ENCODE peak calls at places on chromosomes 1 and 21, in six cellular contexts. M, Q, T, Z, Y and O are unnamed samples.

GRCh38 chr1:57839067-57839466 is 415.2 kb upstream of the DAB1 start:
- DNase-seq in Z (no peak), Y (no peak), M (no peak), T (no peak), Q (no peak), O (no peak)

GRCh38 chr21:46553993-46554392 is 50.9 kb downstream of the S100B start:
- DNase-seq in Q (no peak), T (no peak), Y (no peak), M (no peak), Z (no peak), O (no peak)

GRCh38 chr1:16075337-16076002 is 2.0 kb upstream of the FAM131C start:
- DNase-seq in Z (no peak), Y (no peak), M (no peak), Q (no peak), T (no peak), O (no peak)

GRCh38 chr1:94579876-94580294 is 38.3 kb upstream of the F3 start:
- DNase-seq in T (no peak), Y (no peak), M (peak; percentile 61), Q (no peak), Z (peak; percentile 96), O (peak; percentile 69)

GRCh38 chr1:25781130-25781433 is 18.9 kb upstream of the SELENON start:
- DNase-seq in M (no peak), T (no peak), Q (no peak), Y (no peak), Z (no peak), O (no peak)

GRCh38 chr1:20124451-20125057 is 5.2 kb upstream of the PLA2G2D start:
- DNase-seq in M (no peak), Q (no peak), Z (peak; percentile 48), T (peak; percentile 5), Y (peak; percentile 50), O (peak; percentile 26)

GRCh38 chr1:14520514-14521163 is 77.8 kb upstream of the KAZN start:
- DNase-seq in M (no peak), Q (no peak), Y (no peak), Z (no peak), T (no peak), O (no peak)

GRCh38 chr21:30044447-30045064 is 104.8 kb upstream of the GRIK1 start:
- DNase-seq in Z (peak; percentile 13), M (peak; percentile 60), Y (no peak), T (no peak), Q (no peak), O (peak; percentile 5)

GRCh38 chr21:34524671-34525601 is 12.9 kb upstream of the KCNE1 start:
- DNase-seq in M (peak; percentile 81), Z (peak; percentile 57), T (no peak), Y (no peak), Q (no peak), O (no peak)

GRCh38 chr1:162873671-162874666 is 13.0 kb upstream of the CCDC190 start:
- DNase-seq in Z (peak; percentile 85), T (no peak), M (peak; percentile 30), Q (no peak), Y (no peak), O (peak; percentile 37)

GRCh38 chr21:41632748-41633475 is 125.0 kb upstream of the TMPRSS2 start:
- DNase-seq in Q (no peak), M (no peak), T (no peak), Y (no peak), Z (no peak), O (no peak)

GRCh38 chr1:6724517-6725141 is 23.0 kb upstream of the DNAJC11 start:
- DNase-seq in Z (peak; percentile 84), T (no peak), M (no peak), Y (no peak), Q (no peak), O (no peak)

GRCh38 chr1:97571760-97572159 is 349.1 kb downstream of the DPYD start:
- DNase-seq in Q (no peak), T (no peak), M (no peak), Z (no peak), Y (no peak), O (no peak)

GRCh38 chr1:101128211-101128727 is 102.7 kb upstream of the DPH5 start:
- DNase-seq in T (no peak), Z (no peak), Q (no peak), Y (no peak), M (peak; percentile 43), O (no peak)

GRCh38 chr1:40318476-40318875 is 1.4 kb upstream of the COL9A2 start:
- DNase-seq in M (no peak), Q (no peak), T (no peak), Y (no peak), Z (no peak), O (no peak)